ENCODE peak calls at places on chromosomes 3 and 15, in ten cellular contexts. H, I, A, J, K, Y, S, R, O and U are unnamed samples.

GRCh38 chr3:79030157-79030556 is 737.6 kb downstream of the ROBO1 start:
- DNase-seq in H (no peak), I (no peak), A (no peak), J (no peak), K (no peak), Y (no peak), S (no peak), R (no peak), O (no peak), U (no peak)

GRCh38 chr15:81520480-81520879 is 146.5 kb upstream of the TMC3 start:
- DNase-seq in H (no peak), I (no peak), A (no peak), J (no peak), K (no peak), Y (no peak), S (no peak), R (no peak), O (no peak), U (no peak)

GRCh38 chr3:184237772-184238171 is 8.4 kb downstream of the VWA5B2 start:
- DNase-seq in H (no peak), I (no peak), A (no peak), J (peak; percentile 71), K (no peak), Y (no peak), S (no peak), R (no peak), O (no peak), U (no peak)

GRCh38 chr15:48963524-48964113 is at the start of gene SHC4:
- DNase-seq in H (no peak), I (peak; percentile 74), A (peak; percentile 58), J (no peak), K (peak; percentile 66), Y (peak; percentile 83), S (no peak), R (peak; percentile 86), O (no peak), U (peak; percentile 60)

GRCh38 chr15:27043770-27044169 is 72.8 kb downstream of the GABRG3 start:
- DNase-seq in H (no peak), I (no peak), A (no peak), J (no peak), K (no peak), Y (no peak), S (no peak), R (no peak), O (no peak), U (no peak)

GRCh38 chr3:191066669-191067068 is 132.4 kb upstream of the OSTN start:
- DNase-seq in H (no peak), I (no peak), A (no peak), J (no peak), K (no peak), Y (peak; percentile 38), S (no peak), R (peak; percentile 54), O (no peak), U (no peak)

GRCh38 chr3:182965861-182966366 is 14.4 kb downstream of the DCUN1D1 start:
- DNase-seq in H (no peak), I (no peak), A (no peak), J (no peak), K (no peak), Y (no peak), S (no peak), R (no peak), O (no peak), U (no peak)

GRCh38 chr15:40927497-40928346 is 1.4 kb upstream of the DLL4 start:
- DNase-seq in H (no peak), I (no peak), A (no peak), J (no peak), K (no peak), Y (no peak), S (no peak), R (no peak), O (no peak), U (no peak)

GRCh38 chr3:192916455-192917257 is 1.0 kb downstream of the MB21D2 start:
- DNase-seq in H (no peak), I (peak; percentile 50), A (peak; percentile 33), J (no peak), K (peak; percentile 62), Y (peak; percentile 78), S (no peak), R (peak; percentile 79), O (no peak), U (no peak)

GRCh38 chr15:86382341-86382740 is 302.7 kb downstream of the AGBL1 start:
- DNase-seq in H (no peak), I (no peak), A (no peak), J (no peak), K (no peak), Y (no peak), S (no peak), R (no peak), O (no peak), U (no peak)